ENCODE peak calls at places on chromosomes 5 and 9, in seven cellular contexts. P is SK-N-SH, X is HCT116, Y is Panc1, J is K562, O is HepG2, M is GM12878. C is an unnamed sample.

GRCh38 chr9:114854736-114855355 is 49.0 kb upstream of the TNFSF15 start:
- DNase-seq in O (no peak), Y (no peak), M (no peak), P (no peak), X (no peak), J (no peak), C (no peak)

GRCh38 chr9:136081826-136082495 is 13.1 kb downstream of the NACC2 start:
- DNase-seq in J (no peak), M (no peak), Y (no peak), O (no peak), P (peak), X (no peak), C (no peak)

GRCh38 chr9:3224931-3225330 is 300.9 kb downstream of the RFX3 start:
- DNase-seq in X (no peak), O (no peak), Y (no peak), M (no peak), P (no peak), J (no peak), C (no peak)

GRCh38 chr9:136947955-136948510 is 3.0 kb downstream of the C8G start:
- DNase-seq in X (peak), M (no peak), Y (no peak), J (peak), O (peak), P (peak), C (no peak)

GRCh38 chr9:37335238-37335637 is 87.3 kb upstream of the GRHPR start:
- DNase-seq in Y (no peak), M (no peak), O (no peak), P (no peak), J (no peak), X (no peak), C (no peak)

GRCh38 chr9:114291064-114291474 is 31.8 kb upstream of the ORM1 start:
- DNase-seq in P (peak), M (no peak), Y (no peak), J (peak), X (peak), O (peak), C (peak)

GRCh38 chr9:36278243-36278642 is 20.0 kb upstream of the GNE start:
- DNase-seq in Y (no peak), J (no peak), M (no peak), P (no peak), X (no peak), O (no peak), C (no peak)

GRCh38 chr5:32600057-32600622 is 14.8 kb downstream of the SUB1 start:
- DNase-seq in J (no peak), X (no peak), Y (no peak), O (no peak), P (no peak), M (no peak), C (no peak)

GRCh38 chr5:133032852-133033742 is 6.7 kb upstream of the ZCCHC10 start:
- DNase-seq in Y (no peak), P (no peak), J (peak), O (peak), M (no peak), X (no peak), C (no peak)

GRCh38 chr5:2621631-2622030 is 129.8 kb downstream of the IRX2 start:
- DNase-seq in J (no peak), Y (no peak), P (no peak), M (no peak), X (no peak), O (no peak), C (no peak)

GRCh38 chr9:135278586-135278985 is 191.1 kb downstream of the OLFM1 start:
- DNase-seq in M (no peak), O (no peak), Y (no peak), X (no peak), J (no peak), P (no peak), C (no peak)

GRCh38 chr9:114473447-114473801 is 31.8 kb downstream of the WHRN start:
- DNase-seq in Y (no peak), M (no peak), P (no peak), J (no peak), X (no peak), O (no peak), C (no peak)

GRCh38 chr9:104287255-104287872 is 193.3 kb downstream of the SMC2 start:
- DNase-seq in J (no peak), M (no peak), X (no peak), Y (no peak), O (no peak), P (no peak), C (no peak)

GRCh38 chr9:18447131-18447530 is 26.8 kb upstream of the ADAMTSL1 start:
- DNase-seq in O (no peak), Y (no peak), X (no peak), P (no peak), M (no peak), J (no peak), C (no peak)

GRCh38 chr9:89929721-89930480 is 325.1 kb downstream of the GADD45G start:
- DNase-seq in O (no peak), Y (no peak), P (peak), M (no peak), X (no peak), J (no peak), C (no peak)

GRCh38 chr5:116571568-116572321 is 2.9 kb downstream of the SEMA6A start:
- DNase-seq in P (peak), M (no peak), O (peak), Y (no peak), J (no peak), X (no peak), C (no peak)

GRCh38 chr9:129626944-129627297 is 958 bp downstream of the NTMT1 start:
- DNase-seq in X (no peak), M (no peak), Y (no peak), P (no peak), J (no peak), O (no peak), C (no peak)

GRCh38 chr5:10364186-10364689 is 10.7 kb downstream of the MARCHF6 start:
- DNase-seq in X (no peak), O (peak), P (no peak), Y (no peak), J (peak), M (no peak), C (no peak)

GRCh38 chr5:56172225-56172624 is 60.9 kb downstream of the ANKRD55 start:
- DNase-seq in Y (no peak), X (no peak), J (no peak), P (no peak), M (no peak), O (no peak), C (no peak)

GRCh38 chr5:138890686-138891085 is 15.6 kb upstream of the LRRTM2 start:
- DNase-seq in J (no peak), X (no peak), O (no peak), P (no peak), M (no peak), Y (no peak), C (no peak)

GRCh38 chr5:96963267-96963666 is 27.4 kb downstream of the LNPEP start:
- DNase-seq in P (no peak), M (peak), X (no peak), J (peak), O (no peak), Y (no peak), C (no peak)

GRCh38 chr9:128242124-128242523 is 33.7 kb downstream of the GOLGA2 start:
- DNase-seq in M (no peak), O (no peak), X (no peak), J (no peak), Y (no peak), P (no peak), C (no peak)

GRCh38 chr5:115184780-115185179 is 15.1 kb upstream of the TRIM36 start:
- DNase-seq in J (no peak), P (no peak), O (no peak), Y (no peak), X (no peak), M (no peak), C (no peak)

GRCh38 chr9:131590907-131591844 is 45.9 kb downstream of the PRRT1B start:
- DNase-seq in P (peak), X (peak), J (peak), M (peak), O (peak), Y (peak), C (peak)

GRCh38 chr5:131460867-131461572 is 174.0 kb downstream of the RAPGEF6 start:
- DNase-seq in P (peak), J (peak), Y (no peak), X (no peak), M (no peak), O (no peak), C (no peak)

GRCh38 chr5:132771559-132771998 is 5.5 kb downstream of the SEPTIN8 start:
- DNase-seq in Y (no peak), O (peak), J (no peak), M (no peak), P (no peak), X (no peak), C (no peak)

GRCh38 chr5:87139795-87140194 is 127.9 kb upstream of the RASA1 start:
- DNase-seq in Y (no peak), J (no peak), P (no peak), X (no peak), O (no peak), M (no peak), C (no peak)

GRCh38 chr5:80516826-80517225 is 28.9 kb downstream of the FAM151B start:
- DNase-seq in P (no peak), Y (peak), J (peak), X (peak), M (peak), O (no peak), C (no peak)

GRCh38 chr5:15611008-15611407 is 111.0 kb downstream of the FBXL7 start:
- DNase-seq in M (no peak), X (no peak), J (no peak), Y (no peak), O (no peak), P (no peak), C (no peak)

GRCh38 chr9:137303031-137303892 is 1.2 kb upstream of the NRARP start:
- DNase-seq in Y (no peak), M (no peak), O (no peak), X (no peak), P (peak), J (no peak), C (peak)

GRCh38 chr5:168159425-168159824 is 132.0 kb upstream of the WWC1 start:
- DNase-seq in O (no peak), X (no peak), M (no peak), J (no peak), Y (no peak), P (no peak), C (no peak)

GRCh38 chr5:106397700-106398099 is 1273.0 kb downstream of the EFNA5 start:
- DNase-seq in O (no peak), X (peak), M (no peak), J (no peak), Y (peak), P (no peak), C (no peak)

GRCh38 chr9:5288591-5288990 is 15.9 kb downstream of the RLN2 start:
- DNase-seq in X (no peak), P (no peak), Y (no peak), J (no peak), M (no peak), O (peak), C (no peak)

GRCh38 chr5:154993461-154993860 is 20.1 kb upstream of the KIF4B start:
- DNase-seq in M (no peak), J (no peak), X (no peak), Y (no peak), P (no peak), O (no peak), C (no peak)

GRCh38 chr5:99929067-99929805 is 605.9 kb upstream of the FAM174A start:
- DNase-seq in Y (no peak), X (no peak), J (no peak), P (no peak), M (no peak), O (no peak), C (no peak)

GRCh38 chr9:122821278-122821952 is 7.0 kb downstream of the PDCL start:
- DNase-seq in Y (no peak), O (no peak), M (no peak), X (no peak), J (peak), P (no peak), C (no peak)

GRCh38 chr5:119452060-119452372 is 281 bp upstream of the HSD17B4 start:
- DNase-seq in M (no peak), J (no peak), O (no peak), X (no peak), P (no peak), Y (no peak), C (no peak)

GRCh38 chr9:136571525-136571924 is 25.7 kb upstream of the NOTCH1 start:
- DNase-seq in J (no peak), M (no peak), O (no peak), X (no peak), Y (no peak), P (no peak), C (no peak)

GRCh38 chr9:136358888-136359287 is 4.7 kb downstream of the DNLZ start:
- DNase-seq in X (no peak), Y (no peak), P (no peak), J (no peak), M (no peak), O (no peak), C (no peak)

DNA sequence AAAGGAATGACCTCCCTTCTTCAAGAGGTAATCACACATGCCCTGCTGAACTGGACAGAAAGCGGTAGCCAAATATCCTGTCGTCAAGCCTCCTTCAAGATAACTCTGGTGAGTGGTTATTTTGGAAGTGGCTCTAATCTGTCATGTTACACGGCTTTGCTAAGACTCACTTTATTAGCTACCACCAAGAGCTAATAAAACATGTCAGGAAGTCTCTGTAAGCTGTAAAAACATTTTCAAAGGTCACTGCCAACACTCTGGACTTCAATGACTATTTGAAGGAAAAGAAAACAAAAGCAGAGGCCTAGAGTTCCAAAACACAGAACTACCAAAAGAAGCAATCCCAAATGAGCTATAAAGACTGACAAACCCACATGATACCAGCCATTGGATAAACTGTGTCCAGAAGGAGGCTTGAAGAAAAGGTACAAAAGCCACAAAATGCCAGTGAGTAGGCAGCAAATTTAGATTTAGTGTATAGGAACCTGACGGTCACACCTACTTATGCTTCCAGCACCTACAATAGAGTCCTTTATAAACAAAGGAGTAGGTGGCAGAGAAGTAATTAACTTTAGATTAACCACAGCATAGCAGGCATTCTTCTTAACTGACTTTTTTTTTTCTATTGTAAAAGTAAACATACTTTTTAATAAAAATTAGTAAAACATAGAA is 97.3 kb upstream of the EQTN start:
- DNase-seq in X (no peak), O (no peak), P (no peak), M (no peak), Y (no peak), J (no peak), C (no peak)
- TF ChIP-seq SIN3A in X (no peak), O (no peak), P (no peak), M (no peak), Y (no peak), J (no peak), C (no peak)

DNA sequence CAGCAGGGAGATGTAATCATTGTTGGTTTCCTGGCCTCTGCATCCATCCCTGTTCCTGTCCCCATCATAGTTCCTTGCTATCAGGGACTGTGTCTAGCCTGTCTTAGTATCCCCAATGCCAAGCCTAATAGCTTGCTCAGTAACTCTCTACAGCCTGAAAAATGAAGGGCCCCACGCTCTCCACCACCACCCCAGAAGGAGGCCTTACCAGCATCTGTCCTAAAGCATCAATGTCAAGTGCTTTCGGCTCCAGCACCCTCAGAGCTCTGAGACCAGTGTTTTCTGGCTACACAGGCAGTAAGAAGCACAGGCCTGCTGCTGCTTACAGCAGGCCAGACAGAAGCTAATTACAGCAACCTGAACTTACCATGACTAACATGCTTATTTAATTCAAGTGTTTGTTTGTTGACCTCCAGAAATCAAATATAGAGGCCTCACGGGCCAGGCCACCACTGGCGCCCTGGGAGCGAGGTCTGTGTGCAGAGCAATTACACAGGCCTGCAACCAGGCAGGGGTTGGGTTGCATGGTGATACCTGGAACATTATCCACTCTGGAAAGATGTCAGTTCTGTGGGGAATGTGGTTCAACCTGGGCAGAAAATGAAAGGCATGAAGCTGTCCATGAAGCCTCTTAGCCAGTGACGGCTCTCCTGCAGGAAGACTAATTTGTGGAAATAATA is 124.3 kb downstream of the SLC1A3 start:
- DNase-seq in J (no peak), P (no peak), O (no peak), M (no peak), Y (no peak), X (no peak), C (no peak)
- TF ChIP-seq SIN3A in J (no peak), P (no peak), O (no peak), M (no peak), Y (no peak), X (no peak), C (no peak)

GRCh38 chr5:178467261-178468195 is 122.7 kb downstream of the COL23A1 start:
- DNase-seq in P (no peak), M (no peak), Y (no peak), O (no peak), J (no peak), X (no peak), C (no peak)
- TF ChIP-seq SIN3A in P (no peak), M (no peak), Y (no peak), O (no peak), J (no peak), X (no peak), C (no peak)

GRCh38 chr9:125889524-125890473 is 142.6 kb downstream of the PBX3 start:
- DNase-seq in J (no peak), P (peak), X (no peak), Y (no peak), M (no peak), O (no peak), C (no peak)
- TF ChIP-seq SIN3A in J (no peak), P (no peak), X (no peak), Y (no peak), M (no peak), O (no peak), C (peak)

DNA sequence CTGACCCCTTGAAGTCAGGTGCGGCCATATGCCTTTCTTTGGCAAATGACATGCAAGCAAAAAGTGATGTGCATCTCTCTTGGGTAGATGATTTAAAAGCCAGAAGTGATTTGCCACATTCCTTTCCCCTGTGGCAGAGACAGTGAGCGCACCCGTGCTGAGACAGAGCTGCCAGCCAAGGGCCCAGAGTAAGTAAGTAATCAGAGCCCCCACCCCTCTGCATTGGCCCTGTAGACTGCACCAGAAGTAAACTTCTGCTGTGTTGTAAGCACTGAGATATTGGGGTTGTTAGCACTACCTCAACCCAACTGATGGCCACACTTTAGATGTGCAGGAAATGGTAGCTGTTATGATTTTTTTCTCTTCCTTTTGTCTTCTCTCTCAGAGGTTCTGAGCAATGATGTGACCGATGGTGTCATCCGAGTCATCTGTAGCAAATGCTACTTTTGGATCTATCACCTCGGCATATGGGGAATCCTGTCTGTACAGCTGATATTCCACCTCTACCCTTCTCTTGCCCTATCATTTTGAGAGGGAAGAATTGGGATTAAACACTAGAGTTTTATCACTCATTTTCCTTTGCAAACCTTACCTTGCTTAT is 58.0 kb downstream of the DOCK2 start:
- DNase-seq in P (no peak), O (no peak), Y (no peak), J (no peak), X (no peak), M (no peak), C (no peak)
- TF ChIP-seq SIN3A in P (no peak), O (no peak), Y (no peak), J (no peak), X (no peak), M (no peak), C (no peak)

GRCh38 chr5:54171645-54172384 is 138.6 kb downstream of the ARL15 start:
- DNase-seq in O (no peak), Y (no peak), J (no peak), P (no peak), M (no peak), X (no peak), C (no peak)
- TF ChIP-seq SIN3A in O (no peak), Y (no peak), J (no peak), P (no peak), M (no peak), X (no peak), C (no peak)

DNA sequence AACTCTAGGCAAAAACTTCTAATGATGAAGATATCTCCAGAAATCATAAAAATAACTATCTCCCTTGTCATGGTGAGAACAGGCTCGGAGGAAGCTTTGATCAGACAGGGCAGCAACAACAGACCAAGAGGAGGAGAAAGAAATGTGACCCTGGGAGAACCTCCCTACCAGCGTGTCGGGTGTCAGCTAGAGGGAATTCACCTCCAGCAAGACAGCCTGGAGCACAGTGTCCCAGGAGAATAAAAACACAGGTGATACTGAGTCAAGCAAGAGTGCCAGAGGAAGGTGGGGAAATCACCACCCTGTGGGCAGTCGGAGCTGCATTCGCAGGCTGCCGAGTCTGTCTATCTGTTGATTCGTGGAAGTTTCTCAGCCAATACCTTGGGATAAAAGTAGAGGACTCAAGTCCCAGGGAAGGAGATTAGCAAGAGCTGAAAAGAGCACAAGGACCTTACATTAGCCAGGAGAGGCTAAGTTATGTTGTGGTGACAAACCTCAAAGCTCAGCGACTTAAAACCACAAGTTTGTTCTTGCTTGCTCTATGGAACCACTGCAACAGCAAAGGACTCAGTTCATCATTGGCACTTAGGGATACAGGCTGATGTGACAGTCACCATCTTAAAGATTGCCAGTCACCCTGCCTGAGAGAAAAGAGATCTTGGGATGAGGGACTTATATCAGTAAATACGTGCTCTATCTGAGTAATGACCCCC is 598.3 kb downstream of the CCDC171 start:
- DNase-seq in O (no peak), M (peak), X (no peak), Y (no peak), P (peak), J (no peak), C (no peak)
- TF ChIP-seq SIN3A in O (no peak), M (no peak), X (no peak), Y (no peak), P (no peak), J (no peak), C (no peak)